ENCODE peak calls at places on chromosomes 7 and 10, in seven cellular contexts. W, S, D, H, V, I and B are unnamed samples.

GRCh38 chr10:47036771-47037170 is 125.5 kb downstream of the PTPN20 start:
- DNase-seq in W (no peak), S (no peak), D (no peak), H (no peak), V (no peak), I (no peak), B (no peak)

GRCh38 chr7:922334-923107 is 32.0 kb downstream of the ADAP1 start:
- DNase-seq in W (no peak), S (no peak), D (no peak), H (no peak), V (no peak), I (no peak), B (no peak)

GRCh38 chr10:21724695-21725371 is 190.8 kb downstream of the MLLT10 start:
- DNase-seq in W (peak), S (peak), D (peak), H (peak), V (peak), I (peak), B (peak)

GRCh38 chr10:109892885-109893284 is 30.4 kb downstream of the XPNPEP1 start:
- DNase-seq in W (no peak), S (peak), D (peak), H (peak), V (peak), I (no peak), B (peak)

GRCh38 chr7:47647213-47647985 is 65.5 kb upstream of the TNS3 start:
- DNase-seq in W (no peak), S (peak), D (no peak), H (no peak), V (no peak), I (no peak), B (no peak)

GRCh38 chr10:101287922-101288638 is 58.8 kb upstream of the LBX1 start:
- DNase-seq in W (no peak), S (peak), D (no peak), H (no peak), V (no peak), I (peak), B (no peak)

GRCh38 chr7:38908759-38909335 is at the start of gene VPS41:
- DNase-seq in W (peak), S (peak), D (peak), H (peak), V (peak), I (peak), B (peak)

GRCh38 chr7:111560773-111561658 is 1.3 kb downstream of the IMMP2L start:
- DNase-seq in W (no peak), S (peak), D (peak), H (peak), V (peak), I (peak), B (peak)

GRCh38 chr7:116801092-116801710 is 61.2 kb upstream of the CAPZA2 start:
- DNase-seq in W (no peak), S (peak), D (peak), H (peak), V (peak), I (peak), B (no peak)

GRCh38 chr7:27814054-27814453 is 74.1 kb downstream of the TAX1BP1 start:
- DNase-seq in W (no peak), S (no peak), D (no peak), H (no peak), V (no peak), I (no peak), B (no peak)

GRCh38 chr7:55438765-55439525 is 73.8 kb downstream of the LANCL2 start:
- DNase-seq in W (peak), S (no peak), D (no peak), H (no peak), V (peak), I (peak), B (no peak)

GRCh38 chr10:58414270-58415041 is 29.2 kb downstream of the TFAM start:
- DNase-seq in W (peak), S (peak), D (peak), H (peak), V (peak), I (peak), B (peak)

GRCh38 chr10:119301397-119301796 is 94.0 kb downstream of the GRK5 start:
- DNase-seq in W (no peak), S (no peak), D (peak), H (no peak), V (no peak), I (peak), B (no peak)

GRCh38 chr7:100875356-100875751 is 451 bp downstream of the SRRT start:
- DNase-seq in W (no peak), S (peak), D (peak), H (peak), V (peak), I (peak), B (no peak)

GRCh38 chr7:117065585-117066150 is 112.4 kb downstream of the ST7 start:
- DNase-seq in W (no peak), S (no peak), D (no peak), H (no peak), V (no peak), I (no peak), B (no peak)

GRCh38 chr7:23597908-23598224 is 684 bp downstream of the CCDC126 start:
- DNase-seq in W (no peak), S (no peak), D (peak), H (peak), V (no peak), I (no peak), B (peak)

GRCh38 chr10:89414146-89414878 is at the start of gene IFIT5:
- DNase-seq in W (peak), S (peak), D (peak), H (peak), V (peak), I (peak), B (peak)

GRCh38 chr7:85111761-85112160 is 75.1 kb downstream of the SEMA3D start:
- DNase-seq in W (no peak), S (no peak), D (no peak), H (no peak), V (peak), I (no peak), B (no peak)

GRCh38 chr7:34425631-34426384 is 232.2 kb upstream of the NPSR1 start:
- DNase-seq in W (no peak), S (no peak), D (no peak), H (no peak), V (no peak), I (no peak), B (no peak)

GRCh38 chr10:11757452-11757819 is 15.3 kb downstream of the ECHDC3 start:
- DNase-seq in W (no peak), S (peak), D (peak), H (no peak), V (peak), I (peak), B (peak)